ENCODE peak calls at places on chromosomes 13 and 19, in six cellular contexts. One of them, this sample, is unnamed.

GRCh38 chr19:7897289-7897688 is 6.4 kb upstream of the MAP2K7 start:
- DNase-seq in hepatic stellate cell: no peak
- DNase-seq in stimulated activated CD8-positive, alpha-beta memory T cell treated with anti-CD3 and anti-CD28 coated beads, Interleukin-4, amount 100 ng/mL, for 4 hours: no peak
- DNase-seq in activated CD4-positive, alpha-beta T cell treated with anti-CD3 and anti-CD28 coated beads, Interleukin-2, amount 50 U/mL, for 48 hours: no peak
- DNase-seq in hypothalamus: no peak
- DNase-seq in DMS 273 treated with DMSO at 0.1 percent for 48 hours: no peak
- DNase-seq in this sample: no peak

GRCh38 chr13:80737513-80737912 is 396.6 kb upstream of the SPRY2 start:
- DNase-seq in hepatic stellate cell: no peak
- DNase-seq in stimulated activated CD8-positive, alpha-beta memory T cell treated with anti-CD3 and anti-CD28 coated beads, Interleukin-4, amount 100 ng/mL, for 4 hours: no peak
- DNase-seq in activated CD4-positive, alpha-beta T cell treated with anti-CD3 and anti-CD28 coated beads, Interleukin-2, amount 50 U/mL, for 48 hours: no peak
- DNase-seq in hypothalamus: no peak
- DNase-seq in DMS 273 treated with DMSO at 0.1 percent for 48 hours: no peak
- DNase-seq in this sample: no peak

GRCh38 chr13:38013676-38014075 is 144.1 kb upstream of the TRPC4 start:
- DNase-seq in hepatic stellate cell: no peak
- DNase-seq in stimulated activated CD8-positive, alpha-beta memory T cell treated with anti-CD3 and anti-CD28 coated beads, Interleukin-4, amount 100 ng/mL, for 4 hours: no peak
- DNase-seq in activated CD4-positive, alpha-beta T cell treated with anti-CD3 and anti-CD28 coated beads, Interleukin-2, amount 50 U/mL, for 48 hours: no peak
- DNase-seq in hypothalamus: no peak
- DNase-seq in DMS 273 treated with DMSO at 0.1 percent for 48 hours: no peak
- DNase-seq in this sample: no peak

GRCh38 chr13:110653851-110654250 is 38.5 kb downstream of the NAXD start:
- DNase-seq in hepatic stellate cell: no peak
- DNase-seq in stimulated activated CD8-positive, alpha-beta memory T cell treated with anti-CD3 and anti-CD28 coated beads, Interleukin-4, amount 100 ng/mL, for 4 hours: no peak
- DNase-seq in activated CD4-positive, alpha-beta T cell treated with anti-CD3 and anti-CD28 coated beads, Interleukin-2, amount 50 U/mL, for 48 hours: no peak
- DNase-seq in hypothalamus: no peak
- DNase-seq in DMS 273 treated with DMSO at 0.1 percent for 48 hours: no peak
- DNase-seq in this sample: no peak

GRCh38 chr19:40147338-40147692 is 43.9 kb upstream of the MAP3K10 start:
- DNase-seq in hepatic stellate cell: no peak
- DNase-seq in stimulated activated CD8-positive, alpha-beta memory T cell treated with anti-CD3 and anti-CD28 coated beads, Interleukin-4, amount 100 ng/mL, for 4 hours: no peak
- DNase-seq in activated CD4-positive, alpha-beta T cell treated with anti-CD3 and anti-CD28 coated beads, Interleukin-2, amount 50 U/mL, for 48 hours: no peak
- DNase-seq in hypothalamus: no peak
- DNase-seq in DMS 273 treated with DMSO at 0.1 percent for 48 hours: no peak
- DNase-seq in this sample: no peak

GRCh38 chr19:7492142-7493055 is 3.6 kb upstream of the PEX11G start:
- DNase-seq in hepatic stellate cell: no peak
- DNase-seq in stimulated activated CD8-positive, alpha-beta memory T cell treated with anti-CD3 and anti-CD28 coated beads, Interleukin-4, amount 100 ng/mL, for 4 hours: no peak
- DNase-seq in activated CD4-positive, alpha-beta T cell treated with anti-CD3 and anti-CD28 coated beads, Interleukin-2, amount 50 U/mL, for 48 hours: peak
- DNase-seq in hypothalamus: no peak
- DNase-seq in DMS 273 treated with DMSO at 0.1 percent for 48 hours: no peak
- DNase-seq in this sample: peak

GRCh38 chr19:5665781-5666513 is 14.4 kb downstream of the MICOS13 start:
- DNase-seq in hepatic stellate cell: peak
- DNase-seq in stimulated activated CD8-positive, alpha-beta memory T cell treated with anti-CD3 and anti-CD28 coated beads, Interleukin-4, amount 100 ng/mL, for 4 hours: no peak
- DNase-seq in activated CD4-positive, alpha-beta T cell treated with anti-CD3 and anti-CD28 coated beads, Interleukin-2, amount 50 U/mL, for 48 hours: no peak
- DNase-seq in hypothalamus: no peak
- DNase-seq in DMS 273 treated with DMSO at 0.1 percent for 48 hours: no peak
- DNase-seq in this sample: peak

GRCh38 chr13:108086678-108087077 is 128.7 kb downstream of the LIG4 start:
- DNase-seq in hepatic stellate cell: no peak
- DNase-seq in stimulated activated CD8-positive, alpha-beta memory T cell treated with anti-CD3 and anti-CD28 coated beads, Interleukin-4, amount 100 ng/mL, for 4 hours: no peak
- DNase-seq in activated CD4-positive, alpha-beta T cell treated with anti-CD3 and anti-CD28 coated beads, Interleukin-2, amount 50 U/mL, for 48 hours: no peak
- DNase-seq in hypothalamus: no peak
- DNase-seq in DMS 273 treated with DMSO at 0.1 percent for 48 hours: no peak
- DNase-seq in this sample: peak

GRCh38 chr19:16566161-16566560 is 6.1 kb downstream of the SLC35E1 start:
- DNase-seq in hepatic stellate cell: no peak
- DNase-seq in stimulated activated CD8-positive, alpha-beta memory T cell treated with anti-CD3 and anti-CD28 coated beads, Interleukin-4, amount 100 ng/mL, for 4 hours: peak
- DNase-seq in activated CD4-positive, alpha-beta T cell treated with anti-CD3 and anti-CD28 coated beads, Interleukin-2, amount 50 U/mL, for 48 hours: peak
- DNase-seq in hypothalamus: no peak
- DNase-seq in DMS 273 treated with DMSO at 0.1 percent for 48 hours: no peak
- DNase-seq in this sample: no peak

GRCh38 chr19:3320354-3320670 is 46.1 kb upstream of the NFIC start:
- DNase-seq in hepatic stellate cell: no peak
- DNase-seq in stimulated activated CD8-positive, alpha-beta memory T cell treated with anti-CD3 and anti-CD28 coated beads, Interleukin-4, amount 100 ng/mL, for 4 hours: no peak
- DNase-seq in activated CD4-positive, alpha-beta T cell treated with anti-CD3 and anti-CD28 coated beads, Interleukin-2, amount 50 U/mL, for 48 hours: no peak
- DNase-seq in hypothalamus: no peak
- DNase-seq in DMS 273 treated with DMSO at 0.1 percent for 48 hours: no peak
- DNase-seq in this sample: peak

GRCh38 chr19:45498411-45499195 is at the start of gene PPM1N:
- DNase-seq in hepatic stellate cell: no peak
- DNase-seq in stimulated activated CD8-positive, alpha-beta memory T cell treated with anti-CD3 and anti-CD28 coated beads, Interleukin-4, amount 100 ng/mL, for 4 hours: no peak
- DNase-seq in activated CD4-positive, alpha-beta T cell treated with anti-CD3 and anti-CD28 coated beads, Interleukin-2, amount 50 U/mL, for 48 hours: peak
- DNase-seq in hypothalamus: no peak
- DNase-seq in DMS 273 treated with DMSO at 0.1 percent for 48 hours: no peak
- DNase-seq in this sample: peak

GRCh38 chr19:9751449-9751848 is 17.1 kb downstream of the ZNF846 start:
- DNase-seq in hepatic stellate cell: no peak
- DNase-seq in stimulated activated CD8-positive, alpha-beta memory T cell treated with anti-CD3 and anti-CD28 coated beads, Interleukin-4, amount 100 ng/mL, for 4 hours: no peak
- DNase-seq in activated CD4-positive, alpha-beta T cell treated with anti-CD3 and anti-CD28 coated beads, Interleukin-2, amount 50 U/mL, for 48 hours: no peak
- DNase-seq in hypothalamus: no peak
- DNase-seq in DMS 273 treated with DMSO at 0.1 percent for 48 hours: no peak
- DNase-seq in this sample: no peak

GRCh38 chr13:80242728-80243427 is 98.0 kb downstream of the SPRY2 start:
- DNase-seq in hepatic stellate cell: no peak
- DNase-seq in stimulated activated CD8-positive, alpha-beta memory T cell treated with anti-CD3 and anti-CD28 coated beads, Interleukin-4, amount 100 ng/mL, for 4 hours: no peak
- DNase-seq in activated CD4-positive, alpha-beta T cell treated with anti-CD3 and anti-CD28 coated beads, Interleukin-2, amount 50 U/mL, for 48 hours: no peak
- DNase-seq in hypothalamus: no peak
- DNase-seq in DMS 273 treated with DMSO at 0.1 percent for 48 hours: no peak
- DNase-seq in this sample: no peak

GRCh38 chr13:106155411-106155810 is 380.1 kb downstream of the EFNB2 start:
- DNase-seq in hepatic stellate cell: no peak
- DNase-seq in stimulated activated CD8-positive, alpha-beta memory T cell treated with anti-CD3 and anti-CD28 coated beads, Interleukin-4, amount 100 ng/mL, for 4 hours: no peak
- DNase-seq in activated CD4-positive, alpha-beta T cell treated with anti-CD3 and anti-CD28 coated beads, Interleukin-2, amount 50 U/mL, for 48 hours: no peak
- DNase-seq in hypothalamus: no peak
- DNase-seq in DMS 273 treated with DMSO at 0.1 percent for 48 hours: no peak
- DNase-seq in this sample: peak

GRCh38 chr13:43232866-43233265 is 209.5 kb downstream of the DNAJC15 start:
- DNase-seq in hepatic stellate cell: no peak
- DNase-seq in stimulated activated CD8-positive, alpha-beta memory T cell treated with anti-CD3 and anti-CD28 coated beads, Interleukin-4, amount 100 ng/mL, for 4 hours: no peak
- DNase-seq in activated CD4-positive, alpha-beta T cell treated with anti-CD3 and anti-CD28 coated beads, Interleukin-2, amount 50 U/mL, for 48 hours: no peak
- DNase-seq in hypothalamus: no peak
- DNase-seq in DMS 273 treated with DMSO at 0.1 percent for 48 hours: peak
- DNase-seq in this sample: peak

GRCh38 chr13:113928701-113929627 is 44.9 kb downstream of the C13orf46 start:
- DNase-seq in hepatic stellate cell: peak
- DNase-seq in stimulated activated CD8-positive, alpha-beta memory T cell treated with anti-CD3 and anti-CD28 coated beads, Interleukin-4, amount 100 ng/mL, for 4 hours: no peak
- DNase-seq in activated CD4-positive, alpha-beta T cell treated with anti-CD3 and anti-CD28 coated beads, Interleukin-2, amount 50 U/mL, for 48 hours: no peak
- DNase-seq in hypothalamus: no peak
- DNase-seq in DMS 273 treated with DMSO at 0.1 percent for 48 hours: no peak
- DNase-seq in this sample: peak

GRCh38 chr13:112761701-112762689 is 72.2 kb downstream of the ATP11A start:
- DNase-seq in hepatic stellate cell: no peak
- DNase-seq in stimulated activated CD8-positive, alpha-beta memory T cell treated with anti-CD3 and anti-CD28 coated beads, Interleukin-4, amount 100 ng/mL, for 4 hours: no peak
- DNase-seq in activated CD4-positive, alpha-beta T cell treated with anti-CD3 and anti-CD28 coated beads, Interleukin-2, amount 50 U/mL, for 48 hours: no peak
- DNase-seq in hypothalamus: no peak
- DNase-seq in DMS 273 treated with DMSO at 0.1 percent for 48 hours: no peak
- DNase-seq in this sample: no peak

GRCh38 chr13:31982540-31982939 is 49.0 kb upstream of the FRY start:
- DNase-seq in hepatic stellate cell: peak
- DNase-seq in stimulated activated CD8-positive, alpha-beta memory T cell treated with anti-CD3 and anti-CD28 coated beads, Interleukin-4, amount 100 ng/mL, for 4 hours: no peak
- DNase-seq in activated CD4-positive, alpha-beta T cell treated with anti-CD3 and anti-CD28 coated beads, Interleukin-2, amount 50 U/mL, for 48 hours: no peak
- DNase-seq in hypothalamus: no peak
- DNase-seq in DMS 273 treated with DMSO at 0.1 percent for 48 hours: no peak
- DNase-seq in this sample: peak

GRCh38 chr19:12802267-12803106 is 618 bp downstream of the THSD8 start:
- DNase-seq in hepatic stellate cell: peak
- DNase-seq in stimulated activated CD8-positive, alpha-beta memory T cell treated with anti-CD3 and anti-CD28 coated beads, Interleukin-4, amount 100 ng/mL, for 4 hours: no peak
- DNase-seq in activated CD4-positive, alpha-beta T cell treated with anti-CD3 and anti-CD28 coated beads, Interleukin-2, amount 50 U/mL, for 48 hours: no peak
- DNase-seq in hypothalamus: no peak
- DNase-seq in DMS 273 treated with DMSO at 0.1 percent for 48 hours: no peak
- DNase-seq in this sample: no peak

GRCh38 chr13:71290963-71291937 is 575.8 kb downstream of the DACH1 start:
- DNase-seq in hepatic stellate cell: peak
- DNase-seq in stimulated activated CD8-positive, alpha-beta memory T cell treated with anti-CD3 and anti-CD28 coated beads, Interleukin-4, amount 100 ng/mL, for 4 hours: no peak
- DNase-seq in activated CD4-positive, alpha-beta T cell treated with anti-CD3 and anti-CD28 coated beads, Interleukin-2, amount 50 U/mL, for 48 hours: peak
- DNase-seq in hypothalamus: no peak
- DNase-seq in DMS 273 treated with DMSO at 0.1 percent for 48 hours: no peak
- DNase-seq in this sample: no peak

GRCh38 chr19:35860818-35861639 is 4.3 kb downstream of the KIRREL2 start:
- DNase-seq in hepatic stellate cell: no peak
- DNase-seq in stimulated activated CD8-positive, alpha-beta memory T cell treated with anti-CD3 and anti-CD28 coated beads, Interleukin-4, amount 100 ng/mL, for 4 hours: no peak
- DNase-seq in activated CD4-positive, alpha-beta T cell treated with anti-CD3 and anti-CD28 coated beads, Interleukin-2, amount 50 U/mL, for 48 hours: no peak
- DNase-seq in hypothalamus: no peak
- DNase-seq in DMS 273 treated with DMSO at 0.1 percent for 48 hours: no peak
- DNase-seq in this sample: no peak

GRCh38 chr13:52846567-52847321 is 1.7 kb downstream of the PCDH8 start:
- DNase-seq in hepatic stellate cell: no peak
- DNase-seq in stimulated activated CD8-positive, alpha-beta memory T cell treated with anti-CD3 and anti-CD28 coated beads, Interleukin-4, amount 100 ng/mL, for 4 hours: no peak
- DNase-seq in activated CD4-positive, alpha-beta T cell treated with anti-CD3 and anti-CD28 coated beads, Interleukin-2, amount 50 U/mL, for 48 hours: peak
- DNase-seq in hypothalamus: peak
- DNase-seq in DMS 273 treated with DMSO at 0.1 percent for 48 hours: no peak
- DNase-seq in this sample: peak

GRCh38 chr13:36030670-36031331 is 100.4 kb downstream of the DCLK1 start:
- DNase-seq in hepatic stellate cell: peak
- DNase-seq in stimulated activated CD8-positive, alpha-beta memory T cell treated with anti-CD3 and anti-CD28 coated beads, Interleukin-4, amount 100 ng/mL, for 4 hours: no peak
- DNase-seq in activated CD4-positive, alpha-beta T cell treated with anti-CD3 and anti-CD28 coated beads, Interleukin-2, amount 50 U/mL, for 48 hours: no peak
- DNase-seq in hypothalamus: no peak
- DNase-seq in DMS 273 treated with DMSO at 0.1 percent for 48 hours: no peak
- DNase-seq in this sample: peak

GRCh38 chr19:35841961-35842595 is 10.2 kb downstream of the NPHS1 start:
- DNase-seq in hepatic stellate cell: no peak
- DNase-seq in stimulated activated CD8-positive, alpha-beta memory T cell treated with anti-CD3 and anti-CD28 coated beads, Interleukin-4, amount 100 ng/mL, for 4 hours: no peak
- DNase-seq in activated CD4-positive, alpha-beta T cell treated with anti-CD3 and anti-CD28 coated beads, Interleukin-2, amount 50 U/mL, for 48 hours: no peak
- DNase-seq in hypothalamus: no peak
- DNase-seq in DMS 273 treated with DMSO at 0.1 percent for 48 hours: no peak
- DNase-seq in this sample: no peak

GRCh38 chr19:44653977-44654784 is 10.5 kb downstream of the PVR start:
- DNase-seq in hepatic stellate cell: peak
- DNase-seq in stimulated activated CD8-positive, alpha-beta memory T cell treated with anti-CD3 and anti-CD28 coated beads, Interleukin-4, amount 100 ng/mL, for 4 hours: peak
- DNase-seq in activated CD4-positive, alpha-beta T cell treated with anti-CD3 and anti-CD28 coated beads, Interleukin-2, amount 50 U/mL, for 48 hours: peak
- DNase-seq in hypothalamus: no peak
- DNase-seq in DMS 273 treated with DMSO at 0.1 percent for 48 hours: no peak
- DNase-seq in this sample: peak

GRCh38 chr13:86383561-86383960 is 584.3 kb upstream of the SLITRK6 start:
- DNase-seq in hepatic stellate cell: no peak
- DNase-seq in stimulated activated CD8-positive, alpha-beta memory T cell treated with anti-CD3 and anti-CD28 coated beads, Interleukin-4, amount 100 ng/mL, for 4 hours: no peak
- DNase-seq in activated CD4-positive, alpha-beta T cell treated with anti-CD3 and anti-CD28 coated beads, Interleukin-2, amount 50 U/mL, for 48 hours: no peak
- DNase-seq in hypothalamus: no peak
- DNase-seq in DMS 273 treated with DMSO at 0.1 percent for 48 hours: no peak
- DNase-seq in this sample: no peak

GRCh38 chr13:81683526-81683925 is 1342.6 kb upstream of the SPRY2 start:
- DNase-seq in hepatic stellate cell: no peak
- DNase-seq in stimulated activated CD8-positive, alpha-beta memory T cell treated with anti-CD3 and anti-CD28 coated beads, Interleukin-4, amount 100 ng/mL, for 4 hours: no peak
- DNase-seq in activated CD4-positive, alpha-beta T cell treated with anti-CD3 and anti-CD28 coated beads, Interleukin-2, amount 50 U/mL, for 48 hours: no peak
- DNase-seq in hypothalamus: no peak
- DNase-seq in DMS 273 treated with DMSO at 0.1 percent for 48 hours: no peak
- DNase-seq in this sample: no peak

GRCh38 chr19:10211071-10211470 is 16.3 kb upstream of the DNMT1 start:
- DNase-seq in hepatic stellate cell: no peak
- DNase-seq in stimulated activated CD8-positive, alpha-beta memory T cell treated with anti-CD3 and anti-CD28 coated beads, Interleukin-4, amount 100 ng/mL, for 4 hours: no peak
- DNase-seq in activated CD4-positive, alpha-beta T cell treated with anti-CD3 and anti-CD28 coated beads, Interleukin-2, amount 50 U/mL, for 48 hours: no peak
- DNase-seq in hypothalamus: no peak
- DNase-seq in DMS 273 treated with DMSO at 0.1 percent for 48 hours: no peak
- DNase-seq in this sample: no peak

GRCh38 chr19:2648099-2648498 is 54.4 kb downstream of the GNG7 start:
- DNase-seq in hepatic stellate cell: no peak
- DNase-seq in stimulated activated CD8-positive, alpha-beta memory T cell treated with anti-CD3 and anti-CD28 coated beads, Interleukin-4, amount 100 ng/mL, for 4 hours: no peak
- DNase-seq in activated CD4-positive, alpha-beta T cell treated with anti-CD3 and anti-CD28 coated beads, Interleukin-2, amount 50 U/mL, for 48 hours: no peak
- DNase-seq in hypothalamus: no peak
- DNase-seq in DMS 273 treated with DMSO at 0.1 percent for 48 hours: no peak
- DNase-seq in this sample: no peak

GRCh38 chr13:112725346-112726017 is 35.6 kb downstream of the ATP11A start:
- DNase-seq in hepatic stellate cell: peak
- DNase-seq in stimulated activated CD8-positive, alpha-beta memory T cell treated with anti-CD3 and anti-CD28 coated beads, Interleukin-4, amount 100 ng/mL, for 4 hours: no peak
- DNase-seq in activated CD4-positive, alpha-beta T cell treated with anti-CD3 and anti-CD28 coated beads, Interleukin-2, amount 50 U/mL, for 48 hours: peak
- DNase-seq in hypothalamus: no peak
- DNase-seq in DMS 273 treated with DMSO at 0.1 percent for 48 hours: no peak
- DNase-seq in this sample: peak

GRCh38 chr13:109162248-109163051 is 533.0 kb downstream of the MYO16 start:
- DNase-seq in hepatic stellate cell: no peak
- DNase-seq in stimulated activated CD8-positive, alpha-beta memory T cell treated with anti-CD3 and anti-CD28 coated beads, Interleukin-4, amount 100 ng/mL, for 4 hours: no peak
- DNase-seq in activated CD4-positive, alpha-beta T cell treated with anti-CD3 and anti-CD28 coated beads, Interleukin-2, amount 50 U/mL, for 48 hours: peak
- DNase-seq in hypothalamus: no peak
- DNase-seq in DMS 273 treated with DMSO at 0.1 percent for 48 hours: no peak
- DNase-seq in this sample: peak